ENCODE peak calls at places on chromosomes 3 and 15, in eight cellular contexts. One of them, this sample, is unnamed.
A peak's percentile ranks its signal among the peaks of the same experiment; 100 is the strongest.

GRCh38 chr3:109115451-109115850 is 2.5 kb downstream of the MORC1 start:
- DNase-seq in HCT116: no peak
- DNase-seq in HepG2: no peak
- DNase-seq in H1: no peak
- DNase-seq in GM12878: no peak
- DNase-seq in K562: no peak
- DNase-seq in SK-N-SH: no peak
- DNase-seq in endothelial cell of umbilical vein: no peak
- DNase-seq in this sample: no peak

GRCh38 chr3:90062018-90062417 is 954.6 kb downstream of the EPHA3 start:
- DNase-seq in HCT116: no peak
- DNase-seq in HepG2: no peak
- DNase-seq in H1: no peak
- DNase-seq in GM12878: no peak
- DNase-seq in K562: no peak
- DNase-seq in SK-N-SH: no peak
- DNase-seq in endothelial cell of umbilical vein: no peak
- DNase-seq in this sample: no peak

GRCh38 chr3:39013289-39013688 is 38.5 kb downstream of the SCN11A start:
- DNase-seq in HCT116: no peak
- DNase-seq in HepG2: no peak
- DNase-seq in H1: no peak
- DNase-seq in GM12878: no peak
- DNase-seq in K562: no peak
- DNase-seq in SK-N-SH: no peak
- DNase-seq in endothelial cell of umbilical vein: no peak
- DNase-seq in this sample: no peak

GRCh38 chr3:150264560-150264959 is 143.5 kb upstream of the TSC22D2 start:
- DNase-seq in HCT116: no peak
- DNase-seq in HepG2: no peak
- DNase-seq in H1: no peak
- DNase-seq in GM12878: no peak
- DNase-seq in K562: no peak
- DNase-seq in SK-N-SH: no peak
- DNase-seq in endothelial cell of umbilical vein: no peak
- DNase-seq in this sample: peak; percentile 70

GRCh38 chr15:23869391-23869790 is 182.3 kb upstream of the NDN start:
- DNase-seq in HCT116: no peak
- DNase-seq in HepG2: peak; percentile 46
- DNase-seq in H1: peak; percentile 64
- DNase-seq in GM12878: no peak
- DNase-seq in K562: peak; percentile 78
- DNase-seq in SK-N-SH: peak; percentile 39
- DNase-seq in endothelial cell of umbilical vein: no peak
- DNase-seq in this sample: no peak

GRCh38 chr3:49900491-49901153 is 3.1 kb downstream of the MST1R start:
- DNase-seq in HCT116: peak; percentile 92
- DNase-seq in HepG2: no peak
- DNase-seq in H1: no peak
- DNase-seq in GM12878: no peak
- DNase-seq in K562: no peak
- DNase-seq in SK-N-SH: no peak
- DNase-seq in endothelial cell of umbilical vein: no peak
- DNase-seq in this sample: no peak

GRCh38 chr15:62298811-62299210 is 133.7 kb upstream of the C2CD4B start:
- DNase-seq in HCT116: no peak
- DNase-seq in HepG2: no peak
- DNase-seq in H1: no peak
- DNase-seq in GM12878: no peak
- DNase-seq in K562: no peak
- DNase-seq in SK-N-SH: no peak
- DNase-seq in endothelial cell of umbilical vein: no peak
- DNase-seq in this sample: no peak

GRCh38 chr15:77984446-77984861 is 93.1 kb downstream of the TBC1D2B start:
- DNase-seq in HCT116: no peak
- DNase-seq in HepG2: no peak
- DNase-seq in H1: no peak
- DNase-seq in GM12878: no peak
- DNase-seq in K562: no peak
- DNase-seq in SK-N-SH: no peak
- DNase-seq in endothelial cell of umbilical vein: no peak
- DNase-seq in this sample: no peak

GRCh38 chr3:73148653-73149052 is 87.2 kb downstream of the EBLN2 start:
- DNase-seq in HCT116: no peak
- DNase-seq in HepG2: peak; percentile 2
- DNase-seq in H1: no peak
- DNase-seq in GM12878: no peak
- DNase-seq in K562: no peak
- DNase-seq in SK-N-SH: no peak
- DNase-seq in endothelial cell of umbilical vein: no peak
- DNase-seq in this sample: no peak

GRCh38 chr3:43001556-43002121 is 22.5 kb downstream of the GASK1A start:
- DNase-seq in HCT116: no peak
- DNase-seq in HepG2: no peak
- DNase-seq in H1: no peak
- DNase-seq in GM12878: no peak
- DNase-seq in K562: no peak
- DNase-seq in SK-N-SH: no peak
- DNase-seq in endothelial cell of umbilical vein: no peak
- DNase-seq in this sample: no peak

GRCh38 chr3:42999212-42999611 is 20.1 kb downstream of the GASK1A start:
- DNase-seq in HCT116: no peak
- DNase-seq in HepG2: no peak
- DNase-seq in H1: no peak
- DNase-seq in GM12878: no peak
- DNase-seq in K562: no peak
- DNase-seq in SK-N-SH: no peak
- DNase-seq in endothelial cell of umbilical vein: no peak
- DNase-seq in this sample: no peak

GRCh38 chr3:42994595-42994994 is 15.5 kb downstream of the GASK1A start:
- DNase-seq in HCT116: no peak
- DNase-seq in HepG2: no peak
- DNase-seq in H1: no peak
- DNase-seq in GM12878: no peak
- DNase-seq in K562: no peak
- DNase-seq in SK-N-SH: no peak
- DNase-seq in endothelial cell of umbilical vein: no peak
- DNase-seq in this sample: no peak

GRCh38 chr3:43001094-43001553 is 22.0 kb downstream of the GASK1A start:
- DNase-seq in HCT116: no peak
- DNase-seq in HepG2: peak; percentile 77
- DNase-seq in H1: no peak
- DNase-seq in GM12878: no peak
- DNase-seq in K562: no peak
- DNase-seq in SK-N-SH: no peak
- DNase-seq in endothelial cell of umbilical vein: no peak
- DNase-seq in this sample: no peak

GRCh38 chr3:42996633-42997075 is 17.5 kb downstream of the GASK1A start:
- DNase-seq in HCT116: no peak
- DNase-seq in HepG2: no peak
- DNase-seq in H1: no peak
- DNase-seq in GM12878: no peak
- DNase-seq in K562: no peak
- DNase-seq in SK-N-SH: no peak
- DNase-seq in endothelial cell of umbilical vein: no peak
- DNase-seq in this sample: no peak
- TF ChIP-seq POLR2AphosphoS5 in HCT116: no peak
- TF ChIP-seq POLR2AphosphoS5 in HepG2: no peak
- TF ChIP-seq POLR2AphosphoS5 in H1: no peak
- TF ChIP-seq POLR2AphosphoS5 in GM12878: no peak
- TF ChIP-seq POLR2AphosphoS5 in K562: no peak
- TF ChIP-seq POLR2AphosphoS5 in SK-N-SH: no peak
- TF ChIP-seq POLR2AphosphoS5 in endothelial cell of umbilical vein: no peak
- TF ChIP-seq POLR2AphosphoS5 in this sample: no peak

GRCh38 chr3:128497305-128498126 is 4.5 kb upstream of the GATA2 start:
- DNase-seq in HCT116: no peak
- DNase-seq in HepG2: no peak
- DNase-seq in H1: peak; percentile 97
- DNase-seq in GM12878: no peak
- DNase-seq in K562: peak; percentile 92
- DNase-seq in SK-N-SH: peak; percentile 95
- DNase-seq in endothelial cell of umbilical vein: peak; percentile 52
- DNase-seq in this sample: no peak
- H3K9ac ChIP-seq in HCT116: no peak overlapping the region
- H3K9ac ChIP-seq in HepG2: no peak overlapping the region
- H3K9ac ChIP-seq in H1: no peak overlapping the region
- H3K9ac ChIP-seq in GM12878: no peak overlapping the region
- H3K9ac ChIP-seq in K562: peak overlapping the region; percentile 65
- H3K9ac ChIP-seq in SK-N-SH: no peak overlapping the region
- H3K9ac ChIP-seq in endothelial cell of umbilical vein: no peak overlapping the region
- H3K9ac ChIP-seq in this sample: peak overlapping the region; percentile 62

GRCh38 chr15:72238586-72238985 is 7.6 kb upstream of the PKM start:
- DNase-seq in HCT116: no peak
- DNase-seq in HepG2: no peak
- DNase-seq in H1: no peak
- DNase-seq in GM12878: no peak
- DNase-seq in K562: no peak
- DNase-seq in SK-N-SH: no peak
- DNase-seq in endothelial cell of umbilical vein: no peak
- DNase-seq in this sample: no peak

GRCh38 chr15:72235298-72235697 is 4.3 kb upstream of the PKM start:
- DNase-seq in HCT116: no peak
- DNase-seq in HepG2: no peak
- DNase-seq in H1: no peak
- DNase-seq in GM12878: no peak
- DNase-seq in K562: peak; percentile 38
- DNase-seq in SK-N-SH: no peak
- DNase-seq in endothelial cell of umbilical vein: no peak
- DNase-seq in this sample: no peak

GRCh38 chr15:72239652-72240051 is 8.7 kb upstream of the PKM start:
- DNase-seq in HCT116: no peak
- DNase-seq in HepG2: no peak
- DNase-seq in H1: no peak
- DNase-seq in GM12878: no peak
- DNase-seq in K562: no peak
- DNase-seq in SK-N-SH: no peak
- DNase-seq in endothelial cell of umbilical vein: no peak
- DNase-seq in this sample: no peak

GRCh38 chr15:72236381-72237285 is 5.6 kb upstream of the PKM start:
- DNase-seq in HCT116: no peak
- DNase-seq in HepG2: no peak
- DNase-seq in H1: no peak
- DNase-seq in GM12878: no peak
- DNase-seq in K562: peak; percentile 30
- DNase-seq in SK-N-SH: no peak
- DNase-seq in endothelial cell of umbilical vein: no peak
- DNase-seq in this sample: no peak

DNA sequence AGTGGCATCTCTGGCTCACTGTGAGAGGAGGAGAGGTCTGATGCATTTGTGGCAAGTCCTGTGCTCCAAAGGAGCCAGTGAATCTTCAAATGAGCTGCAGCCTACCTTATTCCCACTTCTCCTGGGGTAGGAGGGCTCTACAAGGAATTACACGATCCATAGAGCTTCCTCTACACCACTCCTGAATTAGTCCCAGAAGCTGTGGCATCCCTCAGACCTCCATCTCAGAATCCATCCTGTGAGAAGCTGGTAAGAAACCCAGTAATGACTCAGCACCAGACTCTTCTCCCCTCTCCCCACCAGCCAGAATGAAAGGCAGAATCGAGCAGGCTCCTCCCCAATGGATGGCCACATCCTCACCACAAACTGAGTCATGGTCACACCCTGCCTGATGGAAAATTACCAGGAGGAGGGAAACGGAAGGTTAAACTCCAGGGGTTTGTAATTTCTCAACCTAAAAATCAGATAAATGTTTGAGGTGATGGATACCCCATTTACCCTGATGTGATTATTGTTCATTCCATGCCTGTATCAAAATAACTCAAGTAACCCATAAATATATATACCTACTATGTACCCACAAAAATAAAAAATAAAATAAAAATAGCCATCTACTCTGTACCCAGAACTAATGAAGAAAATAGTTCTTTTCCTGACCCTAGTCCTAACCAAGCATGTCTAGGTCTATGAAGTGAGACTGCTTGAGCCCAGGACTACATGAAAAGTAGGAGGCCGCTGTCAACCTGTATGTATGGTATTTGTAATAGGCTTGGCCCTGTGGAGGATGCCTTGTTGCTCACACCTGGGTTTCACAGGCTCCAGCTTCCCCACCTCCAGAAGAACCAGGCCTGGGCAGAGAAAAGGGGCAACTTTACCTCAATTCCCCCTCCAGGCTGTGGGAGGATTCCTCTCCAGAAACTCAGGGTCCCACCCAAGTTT is 6.6 kb upstream of the PKM start:
- DNase-seq in HCT116: peak; percentile 92
- DNase-seq in HepG2: peak; percentile 85
- DNase-seq in H1: no peak
- DNase-seq in GM12878: peak; percentile 51
- DNase-seq in K562: peak; percentile 95
- DNase-seq in SK-N-SH: peak; percentile 15
- DNase-seq in endothelial cell of umbilical vein: peak; percentile 90
- DNase-seq in this sample: no peak
- H3K4me3 ChIP-seq in HCT116: peak overlapping the region; percentile 62
- H3K4me3 ChIP-seq in HepG2: no peak overlapping the region
- H3K4me3 ChIP-seq in H1: no peak overlapping the region
- H3K4me3 ChIP-seq in GM12878: peak overlapping the region; percentile 59
- H3K4me3 ChIP-seq in K562: peak overlapping the region; percentile 54
- H3K4me3 ChIP-seq in SK-N-SH: peak overlapping the region; percentile 40
- H3K4me3 ChIP-seq in endothelial cell of umbilical vein: no peak overlapping the region
- H3K4me3 ChIP-seq in this sample: no peak overlapping the region

DNA sequence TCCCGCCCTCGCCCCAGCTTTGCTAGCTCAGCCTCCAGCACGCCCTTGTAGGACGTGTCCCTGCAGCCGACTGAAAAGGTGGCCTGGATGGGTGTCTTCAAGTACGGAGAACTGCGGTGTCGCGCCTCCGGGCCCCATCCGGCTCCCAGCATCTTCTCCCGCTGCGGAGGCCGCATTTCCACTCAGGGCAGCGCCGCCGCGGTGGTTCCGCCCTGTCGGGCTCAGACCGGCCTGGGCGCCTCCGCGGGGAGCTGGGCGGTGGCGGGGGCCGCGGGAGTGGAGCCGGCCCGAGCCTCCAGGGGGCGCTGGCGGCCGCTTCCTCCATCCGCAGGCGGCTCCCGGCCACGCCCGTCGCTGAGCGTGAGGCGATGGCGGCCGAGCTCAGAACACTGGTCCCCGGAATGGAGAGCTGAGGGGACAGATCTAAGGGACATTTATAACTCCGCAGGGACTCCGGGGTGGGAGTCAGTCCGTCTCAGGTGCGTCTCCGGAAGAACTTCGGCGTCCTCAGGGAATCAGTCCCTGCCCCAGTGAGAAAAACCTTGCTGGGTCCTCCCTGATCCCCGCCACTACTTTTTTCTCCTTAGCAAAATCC is 13.6 kb upstream of the SMCO1 start:
- DNase-seq in HCT116: peak; percentile 42
- DNase-seq in HepG2: no peak
- DNase-seq in H1: peak; percentile 98
- DNase-seq in GM12878: no peak
- DNase-seq in K562: peak; percentile 89
- DNase-seq in SK-N-SH: peak; percentile 97
- DNase-seq in endothelial cell of umbilical vein: peak; percentile 54
- DNase-seq in this sample: no peak
- TF ChIP-seq POLR2AphosphoS5 in HCT116: peak; percentile 69
- TF ChIP-seq POLR2AphosphoS5 in HepG2: no peak
- TF ChIP-seq POLR2AphosphoS5 in H1: peak; percentile 37
- TF ChIP-seq POLR2AphosphoS5 in GM12878: peak; percentile 58
- TF ChIP-seq POLR2AphosphoS5 in K562: peak; percentile 22
- TF ChIP-seq POLR2AphosphoS5 in SK-N-SH: peak; percentile 64
- TF ChIP-seq POLR2AphosphoS5 in endothelial cell of umbilical vein: peak; percentile 67
- TF ChIP-seq POLR2AphosphoS5 in this sample: no peak

This sample was measured in SK-N-MC.